ENCODE peak calls at places on chromosomes 3 and 15, in nine cellular contexts. V is psoas muscle; N is CD8-positive, alpha-beta T cell; Y is adrenal gland; B is colonic mucosa; K is tibial artery; L is brain microvascular endothelial cell; I is heart left ventricle; F is SJSA1. J is an unnamed sample.

GRCh38 chr3:160099855-160100254 is 111.2 kb downstream of the IL12A start:
- DNase-seq in V (no peak), N (no peak), Y (no peak), B (no peak), K (no peak), L (no peak), I (no peak), F (no peak), J (no peak)

GRCh38 chr15:80931721-80932609 is 57.7 kb downstream of the MESD start:
- DNase-seq in V (peak; percentile 68), N (no peak), Y (no peak), B (no peak), K (peak; percentile 66), L (no peak), I (peak; percentile 25), F (no peak), J (no peak)

GRCh38 chr3:58563386-58564035 is 13.7 kb downstream of the FAM107A start:
- DNase-seq in V (no peak), N (no peak), Y (no peak), B (peak; percentile 13), K (no peak), L (no peak), I (no peak), F (peak; percentile 65), J (no peak)

GRCh38 chr3:8839607-8840325 is 70.4 kb upstream of the OXTR start:
- DNase-seq in V (no peak), N (no peak), Y (no peak), B (no peak), K (no peak), L (no peak), I (no peak), F (no peak), J (no peak)

GRCh38 chr3:143120716-143121239 is 1.2 kb downstream of the CHST2 start:
- DNase-seq in V (no peak), N (peak; percentile 43), Y (no peak), B (peak; percentile 22), K (no peak), L (peak; percentile 33), I (no peak), F (no peak), J (peak; percentile 60)

GRCh38 chr15:33298631-33299030 is 12.1 kb upstream of the RYR3 start:
- DNase-seq in V (no peak), N (no peak), Y (no peak), B (no peak), K (no peak), L (no peak), I (no peak), F (no peak), J (no peak)

GRCh38 chr15:69074011-69074842 is 59.7 kb downstream of the NOX5 start:
- DNase-seq in V (peak; percentile 68), N (no peak), Y (peak; percentile 72), B (peak; percentile 87), K (peak; percentile 40), L (peak; percentile 39), I (peak; percentile 61), F (peak; percentile 67), J (peak; percentile 84)

GRCh38 chr15:75130597-75131268 is 70.9 kb upstream of the C15orf39 start:
- DNase-seq in V (no peak), N (no peak), Y (no peak), B (no peak), K (no peak), L (no peak), I (no peak), F (no peak), J (no peak)

GRCh38 chr15:70507772-70508351 is 255.5 kb downstream of the UACA start:
- DNase-seq in V (no peak), N (no peak), Y (peak; percentile 43), B (no peak), K (no peak), L (peak; percentile 66), I (no peak), F (peak; percentile 57), J (no peak)

GRCh38 chr15:70510433-70510832 is 252.9 kb downstream of the UACA start:
- DNase-seq in V (no peak), N (no peak), Y (no peak), B (no peak), K (no peak), L (no peak), I (no peak), F (no peak), J (no peak)

GRCh38 chr15:70512772-70513362 is 250.5 kb downstream of the UACA start:
- DNase-seq in V (no peak), N (peak; percentile 54), Y (peak; percentile 38), B (peak; percentile 41), K (no peak), L (peak; percentile 60), I (no peak), F (no peak), J (no peak)

GRCh38 chr15:70508561-70509281 is 254.6 kb downstream of the UACA start:
- DNase-seq in V (no peak), N (no peak), Y (peak; percentile 35), B (no peak), K (no peak), L (peak; percentile 94), I (no peak), F (peak; percentile 81), J (no peak)

DNA sequence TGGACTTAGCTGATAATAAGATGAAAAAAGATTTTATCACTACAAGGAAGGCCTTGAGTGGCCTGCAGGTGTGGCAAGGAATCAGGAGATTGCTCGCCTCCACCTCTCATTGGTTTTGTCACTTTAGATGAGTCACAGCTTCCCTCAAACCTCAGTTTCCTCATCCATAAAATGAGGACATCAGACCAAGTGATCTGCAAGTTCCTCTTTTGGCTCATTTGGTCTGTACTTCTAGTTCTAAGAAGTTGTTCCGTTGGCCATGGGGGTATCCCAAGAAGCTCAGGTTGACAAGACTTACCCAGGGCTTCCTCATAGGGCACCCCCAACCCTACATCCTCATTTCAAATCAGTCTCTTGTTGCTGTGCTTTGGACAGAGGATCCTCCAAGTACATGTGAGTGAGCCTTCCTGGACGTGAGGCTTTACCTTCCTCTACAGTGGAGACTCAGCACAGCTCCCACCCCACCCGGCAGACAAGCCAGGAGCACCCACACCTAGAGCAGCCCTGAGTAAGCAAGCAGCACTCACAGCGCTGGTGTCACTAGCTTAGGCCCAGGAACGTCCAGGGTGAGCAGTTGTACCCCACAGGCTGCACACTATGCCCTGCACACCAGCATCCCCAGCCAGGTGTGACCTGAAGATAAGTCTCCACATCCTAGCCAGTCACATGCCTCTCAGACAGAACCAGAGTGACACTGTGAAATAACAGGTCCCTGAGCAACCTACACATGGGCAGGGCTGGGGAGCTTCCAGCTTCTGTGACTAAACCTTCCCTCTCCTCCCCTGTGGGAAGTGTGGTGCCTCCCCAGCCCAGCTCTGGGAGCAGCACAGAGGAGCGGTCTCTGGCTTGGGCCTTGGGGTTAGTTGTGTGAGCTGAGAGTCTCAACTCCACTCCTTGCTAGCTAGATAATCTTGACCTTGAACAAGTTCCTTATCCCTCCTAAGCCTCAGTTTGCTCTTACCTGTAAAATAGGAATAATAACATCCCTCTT is 253.8 kb downstream of the UACA start:
- DNase-seq in V (no peak), N (no peak), Y (peak; percentile 41), B (no peak), K (no peak), L (no peak), I (no peak), F (no peak), J (no peak)
- H3K27ac ChIP-seq in V (no peak overlapping the region), N (no peak overlapping the region), Y (no peak overlapping the region), B (no peak overlapping the region), K (no peak overlapping the region), L (no peak overlapping the region), I (no peak overlapping the region), F (no peak overlapping the region), J (no peak overlapping the region)

GRCh38 chr15:84685304-84685703 is 27.3 kb upstream of the NMB start:
- DNase-seq in V (peak; percentile 79), N (no peak), Y (peak; percentile 65), B (no peak), K (peak; percentile 66), L (peak; percentile 91), I (no peak), F (peak; percentile 76), J (peak; percentile 2)
- H3K27ac ChIP-seq in V (no peak overlapping the region), N (no peak overlapping the region), Y (no peak overlapping the region), B (no peak overlapping the region), K (no peak overlapping the region), L (peak overlapping the region; percentile 95), I (no peak overlapping the region), F (peak overlapping the region; percentile 38), J (no peak overlapping the region)

GRCh38 chr3:62557450-62557849 is 184.1 kb upstream of the FEZF2 start:
- DNase-seq in V (no peak), N (no peak), Y (no peak), B (no peak), K (no peak), L (no peak), I (no peak), F (no peak), J (no peak)
- H3K27ac ChIP-seq in V (no peak overlapping the region), N (no peak overlapping the region), Y (no peak overlapping the region), B (no peak overlapping the region), K (no peak overlapping the region), L (no peak overlapping the region), I (no peak overlapping the region), F (no peak overlapping the region), J (no peak overlapping the region)

GRCh38 chr3:51620543-51620942 is 50.5 kb upstream of the TEX264 start:
- DNase-seq in V (no peak), N (no peak), Y (no peak), B (no peak), K (no peak), L (peak; percentile 16), I (no peak), F (no peak), J (no peak)

GRCh38 chr3:51622402-51622801 is 48.6 kb upstream of the TEX264 start:
- DNase-seq in V (no peak), N (no peak), Y (no peak), B (no peak), K (no peak), L (no peak), I (no peak), F (no peak), J (no peak)

GRCh38 chr3:51622868-51623267 is 48.2 kb upstream of the TEX264 start:
- DNase-seq in V (no peak), N (no peak), Y (no peak), B (no peak), K (no peak), L (no peak), I (no peak), F (no peak), J (no peak)

GRCh38 chr3:51619983-51620382 is 51.1 kb upstream of the TEX264 start:
- DNase-seq in V (no peak), N (no peak), Y (no peak), B (no peak), K (no peak), L (no peak), I (no peak), F (no peak), J (no peak)

DNA sequence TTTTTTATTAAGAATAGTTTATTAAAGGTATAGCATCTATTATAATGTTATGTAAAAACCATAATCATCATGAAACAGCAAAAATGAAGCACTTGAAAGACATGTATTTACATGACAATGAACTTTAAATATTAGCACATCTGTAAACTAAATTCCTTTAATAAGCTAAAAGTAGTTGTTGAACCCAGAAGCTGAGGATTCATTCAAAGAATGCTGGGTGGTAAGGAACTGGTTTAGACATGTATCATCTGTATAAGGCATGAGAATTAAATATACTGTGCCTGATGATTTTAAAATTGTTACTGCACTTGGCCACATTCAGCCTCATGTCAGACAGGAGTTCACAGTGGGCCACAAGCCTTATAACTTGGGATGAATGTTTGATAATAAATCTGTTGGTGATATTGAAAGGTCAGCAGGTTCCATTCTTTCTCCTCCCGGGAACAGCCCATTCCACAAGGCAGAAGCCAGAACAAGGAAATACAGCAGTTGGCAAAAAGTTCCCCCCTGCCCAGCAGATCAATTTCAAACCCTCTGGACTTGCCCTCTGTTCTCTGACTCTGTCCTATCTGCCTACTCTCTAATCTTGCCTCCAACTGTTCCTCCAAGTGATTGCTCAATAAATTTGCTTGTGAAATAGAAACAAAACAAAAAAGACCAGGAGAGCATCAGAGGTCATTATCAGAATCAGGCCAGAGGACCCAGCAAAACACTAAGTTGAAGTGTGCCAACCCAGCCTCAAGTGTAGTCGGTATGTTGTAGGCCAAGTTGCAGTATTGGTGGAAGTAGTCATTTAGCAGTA is 49.8 kb upstream of the TEX264 start:
- DNase-seq in V (no peak), N (no peak), Y (peak; percentile 65), B (no peak), K (no peak), L (no peak), I (no peak), F (no peak), J (no peak)
- H3K27ac ChIP-seq in V (peak overlapping the region; percentile 31), N (no peak overlapping the region), Y (peak overlapping the region; percentile 50), B (no peak overlapping the region), K (peak overlapping the region; percentile 26), L (no peak overlapping the region), I (peak overlapping the region; percentile 0), F (no peak overlapping the region), J (peak overlapping the region; percentile 28)

J was measured in caudate nucleus.